ENCODE peak calls at places on chromosomes 3 and 15, in four cellular contexts. B, A, S and H are unnamed samples.

GRCh38 chr3:187770224-187770623 is 25.0 kb upstream of the BCL6 start:
- DNase-seq in S (no peak), A (no peak), B (no peak), H (no peak)

GRCh38 chr15:39051931-39052705 is 487.5 kb upstream of the RASGRP1 start:
- DNase-seq in A (no peak), B (no peak), S (no peak), H (no peak)

GRCh38 chr15:29686079-29686425 is 136.2 kb downstream of the TJP1 start:
- DNase-seq in A (no peak), B (no peak), S (no peak), H (no peak)

GRCh38 chr3:38131621-38132369 is 5.1 kb downstream of the ACAA1 start:
- DNase-seq in S (no peak), A (no peak), B (no peak), H (no peak)

GRCh38 chr3:195542691-195543641 is at the start of gene PPP1R2:
- DNase-seq in B (peak; percentile 97), S (peak; percentile 84), A (peak; percentile 82), H (peak; percentile 95)

GRCh38 chr15:85615930-85616329 is 178.8 kb downstream of the KLHL25 start:
- DNase-seq in S (peak; percentile 1), B (no peak), A (no peak), H (no peak)

GRCh38 chr3:128340904-128341555 is 125.7 kb downstream of the DNAJB8 start:
- DNase-seq in B (peak; percentile 45), A (no peak), S (no peak), H (no peak)

GRCh38 chr3:42159147-42159546 is 68.0 kb downstream of the TRAK1 start:
- DNase-seq in B (no peak), A (no peak), S (no peak), H (no peak)

GRCh38 chr15:85878866-85879265 is 84.1 kb upstream of the KLHL25 start:
- DNase-seq in A (no peak), S (no peak), B (no peak), H (no peak)

GRCh38 chr3:82643948-82644347 is 882.5 kb upstream of the GBE1 start:
- DNase-seq in B (no peak), A (no peak), S (no peak), H (no peak)